ENCODE peak calls at places on chromosomes 5 and 9, in six cellular contexts. B is spleen; K is IMR-90; Z is body of pancreas; D is naive thymus-derived CD4-positive, alpha-beta T cell; R is tibial artery. F is an unnamed sample.

GRCh38 chr5:133333561-133334150 is 278.7 kb downstream of the FSTL4 start:
- DNase-seq in D (no peak), K (no peak), Z (no peak), R (no peak), B (peak; percentile 39), F (no peak)

GRCh38 chr5:37477426-37477825 is 98.3 kb downstream of the WDR70 start:
- DNase-seq in D (no peak), B (no peak), Z (no peak), R (no peak), K (no peak), F (no peak)

GRCh38 chr9:38125889-38126288 is 56.9 kb upstream of the SHB start:
- DNase-seq in R (no peak), D (no peak), Z (no peak), K (no peak), B (no peak), F (no peak)

GRCh38 chr5:1751864-1752822 is 47.5 kb downstream of the MRPL36 start:
- DNase-seq in D (no peak), R (peak; percentile 59), Z (no peak), K (no peak), B (no peak), F (no peak)

GRCh38 chr9:113343732-113344231 is 3.7 kb upstream of the WDR31 start:
- DNase-seq in D (no peak), R (peak; percentile 92), Z (peak; percentile 87), B (no peak), K (no peak), F (no peak)

GRCh38 chr5:387491-388265 is 55.3 kb upstream of the EXOC3 start:
- DNase-seq in Z (no peak), R (peak; percentile 52), B (peak; percentile 52), D (no peak), K (no peak), F (no peak)

GRCh38 chr5:37768362-37768761 is 71.5 kb downstream of the GDNF start:
- DNase-seq in Z (no peak), R (no peak), D (no peak), K (no peak), B (no peak), F (no peak)

GRCh38 chr5:151020304-151021031 is at the start of gene GPX3:
- DNase-seq in B (peak; percentile 93), Z (peak; percentile 91), R (peak; percentile 99), D (peak; percentile 13), K (peak; percentile 25), F (no peak)

GRCh38 chr5:59798862-59799667 is 94.5 kb downstream of the PDE4D start:
- DNase-seq in Z (peak; percentile 21), R (no peak), B (no peak), K (no peak), D (no peak), F (no peak)

GRCh38 chr9:78989031-78989658 is 582.6 kb upstream of the TLE4 start:
- DNase-seq in D (no peak), B (no peak), Z (no peak), R (no peak), K (peak; percentile 22), F (no peak)

GRCh38 chr5:25963251-25964008 is 1075.0 kb downstream of the CDH9 start:
- DNase-seq in B (no peak), K (no peak), D (no peak), R (no peak), Z (no peak), F (no peak)

GRCh38 chr5:150026682-150027172 is 26.2 kb downstream of the HMGXB3 start:
- DNase-seq in B (no peak), R (no peak), K (no peak), Z (no peak), D (no peak), F (no peak)

GRCh38 chr5:4640793-4641192 is 499.3 kb upstream of the ADAMTS16 start:
- DNase-seq in K (no peak), D (no peak), R (no peak), Z (no peak), B (no peak), F (no peak)

GRCh38 chr5:168820776-168821302 is 241.7 kb upstream of the PANK3 start:
- DNase-seq in B (no peak), Z (no peak), D (no peak), R (no peak), K (no peak), F (no peak)

GRCh38 chr9:37969130-37969529 is 65.2 kb upstream of the SLC25A51 start:
- DNase-seq in B (peak; percentile 34), K (peak; percentile 62), Z (peak; percentile 95), R (no peak), D (no peak), F (no peak)

GRCh38 chr5:122498163-122498562 is 186.1 kb downstream of the SNCAIP start:
- DNase-seq in R (no peak), D (no peak), B (no peak), K (peak; percentile 32), Z (no peak), F (no peak)

GRCh38 chr5:177484902-177485549 is 11.6 kb upstream of the DBN1 start:
- DNase-seq in B (peak; percentile 47), Z (no peak), K (no peak), D (no peak), R (no peak), F (no peak)

GRCh38 chr5:177487975-177488374 is 9.4 kb downstream of the PDLIM7 start:
- DNase-seq in D (no peak), B (no peak), R (no peak), Z (no peak), K (no peak), F (no peak)

GRCh38 chr5:177487144-177487543 is 10.3 kb downstream of the PDLIM7 start:
- DNase-seq in B (no peak), R (no peak), Z (no peak), D (no peak), K (no peak), F (no peak)

GRCh38 chr5:177483994-177484901 is 10.8 kb upstream of the DBN1 start:
- DNase-seq in Z (no peak), D (no peak), R (no peak), B (peak; percentile 63), K (no peak), F (no peak)

DNA sequence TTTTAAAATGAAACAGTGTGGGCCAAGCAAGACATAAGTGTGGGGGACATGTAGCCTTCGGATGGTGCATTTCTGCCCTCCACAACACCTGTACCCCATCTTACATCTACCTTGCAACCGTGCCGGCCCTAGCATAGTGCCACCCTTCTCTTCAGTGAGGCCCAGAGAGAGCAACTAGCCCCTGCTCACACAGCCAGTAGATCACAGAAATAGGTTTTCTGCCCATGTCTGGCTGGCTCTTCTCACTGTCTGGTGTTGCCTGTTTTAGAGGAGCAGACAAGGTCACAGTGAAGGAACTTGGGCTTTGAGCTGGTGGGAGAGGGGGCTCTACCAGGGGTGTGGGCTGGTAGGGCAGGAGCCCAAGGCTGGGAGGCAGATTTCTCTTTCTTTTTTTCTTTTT is 11.1 kb downstream of the PDLIM7 start:
- DNase-seq in K (no peak), R (no peak), Z (no peak), D (no peak), B (no peak), F (no peak)
- H3K9me3 ChIP-seq in K (no peaks in the 10 kb centered on the region), R (no peaks in the 10 kb centered on the region), Z (no peaks in the 10 kb centered on the region), D (no peaks in the 10 kb centered on the region), B (no peaks in the 10 kb centered on the region), F (no peaks in the 10 kb centered on the region)

GRCh38 chr9:93813221-93813620 is 141.9 kb downstream of the BARX1 start:
- DNase-seq in R (no peak), D (no peak), K (no peak), B (no peak), Z (no peak), F (no peak)

GRCh38 chr9:93814561-93814960 is 140.6 kb downstream of the BARX1 start:
- DNase-seq in B (no peak), K (no peak), D (no peak), Z (no peak), R (no peak), F (no peak)

GRCh38 chr9:93810028-93810971 is 144.9 kb downstream of the BARX1 start:
- DNase-seq in K (no peak), B (peak; percentile 65), D (no peak), Z (no peak), R (no peak), F (no peak)

GRCh38 chr9:93813687-93814560 is 141.2 kb downstream of the BARX1 start:
- DNase-seq in B (peak; percentile 48), K (no peak), D (no peak), R (no peak), Z (no peak), F (no peak)

DNA sequence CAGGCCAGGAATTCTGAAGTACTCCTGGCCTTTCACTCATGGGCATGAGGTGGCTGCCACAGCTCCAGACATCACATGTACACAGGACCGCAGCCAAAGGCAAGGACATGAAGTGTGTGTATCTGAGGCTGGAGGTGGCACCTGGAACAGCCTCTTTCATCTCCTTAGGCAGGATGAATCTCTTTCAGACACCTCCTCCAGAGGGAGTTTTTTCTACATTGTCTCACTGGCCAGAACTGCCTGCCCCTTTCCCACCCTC is 142.8 kb downstream of the BARX1 start:
- DNase-seq in Z (no peak), K (no peak), B (no peak), D (no peak), R (no peak), F (no peak)
- H3K9me3 ChIP-seq in Z (no peaks in the 10 kb centered on the region), K (no peaks in the 10 kb centered on the region), B (no peaks in the 10 kb centered on the region), D (no peaks in the 10 kb centered on the region), R (no peaks in the 10 kb centered on the region), F (no peaks in the 10 kb centered on the region)

GRCh38 chr5:179238628-179238970 is 106.7 kb downstream of the ADAMTS2 start:
- DNase-seq in B (no peak), Z (no peak), D (no peak), K (no peak), R (peak; percentile 38), F (no peak)

GRCh38 chr5:179240561-179240960 is 104.7 kb downstream of the ADAMTS2 start:
- DNase-seq in D (no peak), K (no peak), B (peak; percentile 33), Z (no peak), R (peak; percentile 42), F (no peak)

GRCh38 chr5:179241175-179241574 is 104.1 kb downstream of the ADAMTS2 start:
- DNase-seq in B (peak; percentile 45), Z (no peak), R (peak; percentile 62), D (no peak), K (no peak), F (no peak)

GRCh38 chr5:179237770-179238627 is 107.3 kb downstream of the ADAMTS2 start:
- DNase-seq in Z (no peak), B (peak; percentile 55), D (no peak), K (no peak), R (peak; percentile 58), F (no peak)

GRCh38 chr5:179239256-179240135 is 105.8 kb downstream of the ADAMTS2 start:
- DNase-seq in K (no peak), Z (no peak), B (peak; percentile 41), D (no peak), R (peak; percentile 39), F (no peak)
- H3K9me3 ChIP-seq in K (peaks cover 5% of the 10 kb centered on the region), Z (no peaks in the 10 kb centered on the region), B (peaks cover 9% of the 10 kb centered on the region), D (no peaks in the 10 kb centered on the region), R (no peaks in the 10 kb centered on the region), F (no peaks in the 10 kb centered on the region)

GRCh38 chr5:6907320-6907918 is 194.2 kb downstream of the TENT4A start:
- DNase-seq in D (no peak), B (no peak), R (no peak), Z (no peak), K (no peak), F (no peak)

GRCh38 chr5:6904822-6905221 is 191.6 kb downstream of the TENT4A start:
- DNase-seq in K (no peak), R (no peak), B (no peak), Z (no peak), D (no peak), F (no peak)

GRCh38 chr5:6903934-6904333 is 190.7 kb downstream of the TENT4A start:
- DNase-seq in B (no peak), K (no peak), Z (no peak), R (no peak), D (no peak), F (no peak)

GRCh38 chr5:6905883-6906282 is 192.7 kb downstream of the TENT4A start:
- DNase-seq in B (no peak), R (peak; percentile 70), K (no peak), D (no peak), Z (no peak), F (no peak)

GRCh38 chr5:6905423-6905822 is 192.2 kb downstream of the TENT4A start:
- DNase-seq in B (no peak), Z (no peak), K (no peak), D (no peak), R (peak; percentile 68), F (no peak)
- H3K9me3 ChIP-seq in B (no peaks in the 10 kb centered on the region), Z (no peaks in the 10 kb centered on the region), K (peaks cover 46% of the 10 kb centered on the region), D (no peaks in the 10 kb centered on the region), R (no peaks in the 10 kb centered on the region), F (no peaks in the 10 kb centered on the region)